ENCODE peak calls at places on chromosomes 13 and 19, in six cellular contexts. U is mesenchymal stem cell, O is hippocampal formation, H is NCI-H2081, D is dorsolateral prefrontal cortex, V is GM13977. F is an unnamed sample.

GRCh38 chr19:11023635-11024168 is 62.9 kb downstream of the SMARCA4 start:
- DNase-seq in V (no peak), D (no peak), H (no peak), O (no peak), U (no peak), F (no peak)

GRCh38 chr13:60019119-60019993 is 144.4 kb downstream of the DIAPH3 start:
- DNase-seq in H (no peak), O (no peak), V (peak), U (peak), D (no peak), F (no peak)

GRCh38 chr19:44841255-44841654 is 4.8 kb upstream of the NECTIN2 start:
- DNase-seq in U (no peak), V (no peak), H (no peak), O (no peak), D (no peak), F (no peak)

GRCh38 chr19:41014643-41015042 is 23.6 kb downstream of the CYP2B6 start:
- DNase-seq in V (no peak), U (no peak), O (no peak), D (no peak), H (no peak), F (no peak)

GRCh38 chr19:49389406-49389805 is 1.4 kb downstream of the KASH5 start:
- DNase-seq in H (no peak), O (no peak), V (no peak), U (no peak), D (no peak), F (no peak)

GRCh38 chr13:112481458-112481857 is 105.3 kb downstream of the SPACA7 start:
- DNase-seq in H (no peak), U (no peak), O (no peak), V (no peak), D (no peak), F (no peak)

GRCh38 chr13:100262404-100262803 is 173.5 kb downstream of the PCCA start:
- DNase-seq in V (no peak), O (no peak), H (no peak), D (no peak), U (no peak), F (no peak)

GRCh38 chr19:966481-967088 is 17.6 kb upstream of the WDR18 start:
- DNase-seq in H (no peak), U (no peak), V (no peak), O (no peak), D (no peak), F (no peak)

GRCh38 chr19:58009301-58009665 is 6.7 kb upstream of the ZNF606 start:
- DNase-seq in O (no peak), V (no peak), U (no peak), H (no peak), D (no peak), F (no peak)

GRCh38 chr13:68190826-68191225 is 960.7 kb upstream of the PCDH9 start:
- DNase-seq in O (no peak), H (no peak), U (peak), V (no peak), D (no peak), F (no peak)

GRCh38 chr13:49629947-49630346 is 1.6 kb downstream of the ARL11 start:
- DNase-seq in H (no peak), O (no peak), V (no peak), D (no peak), U (peak), F (no peak)

GRCh38 chr19:12720851-12721655 is 2.7 kb downstream of the TNPO2 start:
- DNase-seq in H (no peak), U (peak), O (no peak), V (peak), D (no peak), F (no peak)

GRCh38 chr19:1082165-1082927 is 12.8 kb downstream of the POLR2E start:
- DNase-seq in V (peak), D (no peak), O (no peak), U (no peak), H (peak), F (no peak)

GRCh38 chr13:25688524-25688923 is 316.8 kb downstream of the ATP8A2 start:
- DNase-seq in D (no peak), U (no peak), O (no peak), H (no peak), V (no peak), F (no peak)

GRCh38 chr19:1257475-1258160 is 9.2 kb downstream of the MIDN start:
- DNase-seq in O (no peak), V (no peak), U (no peak), H (no peak), D (no peak), F (no peak)

GRCh38 chr13:38590796-38591507 is 95.9 kb upstream of the FREM2 start:
- DNase-seq in O (no peak), D (no peak), U (no peak), H (peak), V (no peak), F (no peak)

F was measured in brain pericyte.